ENCODE peak calls at places on chromosomes 13 and 19, in four cellular contexts. J is IMR-90, P is K562, M is GM12878. F is an unnamed sample.

GRCh38 chr13:44211286-44211685 is 162.3 kb upstream of the SERP2 start:
- DNase-seq in P (no peak), J (no peak), M (no peak), F (no peak)

GRCh38 chr13:37716395-37716794 is 117.8 kb upstream of the POSTN start:
- DNase-seq in J (peak; percentile 72), M (no peak), P (no peak), F (no peak)

GRCh38 chr13:44879452-44880058 is 109.7 kb downstream of the NUFIP1 start:
- DNase-seq in P (peak; percentile 16), J (peak; percentile 64), M (peak; percentile 8), F (peak; percentile 52)

GRCh38 chr19:23070353-23070781 is 46.5 kb upstream of the ZNF730 start:
- DNase-seq in J (peak; percentile 15), P (peak; percentile 35), M (no peak), F (no peak)

GRCh38 chr13:62300021-62300420 is 884.4 kb upstream of the PCDH20 start:
- DNase-seq in J (no peak), M (no peak), P (no peak), F (no peak)

GRCh38 chr19:35742121-35742724 is at the start of gene IGFLR1:
- DNase-seq in M (peak; percentile 64), P (no peak), J (no peak), F (no peak)

GRCh38 chr13:65560936-65561335 is 1669.2 kb downstream of the PCDH9 start:
- DNase-seq in P (no peak), J (no peak), M (no peak), F (no peak)

GRCh38 chr13:52137489-52137888 is 8.6 kb upstream of the NEK5 start:
- DNase-seq in J (no peak), P (no peak), M (no peak), F (no peak)

GRCh38 chr13:94249512-94249911 is 230.0 kb downstream of the DCT start:
- DNase-seq in M (no peak), P (no peak), J (peak; percentile 88), F (no peak)

GRCh38 chr19:9144920-9145319 is 4.7 kb downstream of the ZNF317 start:
- DNase-seq in M (no peak), J (no peak), P (no peak), F (peak; percentile 31)

GRCh38 chr19:57165846-57166245 is 1.4 kb downstream of the DUXA start:
- DNase-seq in J (no peak), P (no peak), M (no peak), F (no peak)

GRCh38 chr13:52845766-52846566 is 2.5 kb downstream of the PCDH8 start:
- DNase-seq in M (no peak), J (no peak), P (no peak), F (no peak)

GRCh38 chr19:17340871-17341357 is 3.6 kb downstream of the GTPBP3 start:
- DNase-seq in M (no peak), J (no peak), P (no peak), F (no peak)

GRCh38 chr13:74778946-74779345 is 644.7 kb upstream of the KLF12 start:
- DNase-seq in J (peak; percentile 35), P (no peak), M (no peak), F (no peak)

GRCh38 chr13:41025518-41025917 is 6.4 kb upstream of the ELF1 start:
- DNase-seq in P (no peak), J (no peak), M (no peak), F (no peak)

GRCh38 chr19:35222373-35223005 is 6.0 kb downstream of the FAM187B start:
- DNase-seq in J (no peak), M (no peak), P (no peak), F (no peak)

GRCh38 chr13:89783221-89783755 is 1564.2 kb upstream of the MIR17HG start:
- DNase-seq in M (no peak), P (no peak), J (no peak), F (no peak)

GRCh38 chr19:55253264-55253663 is 5.6 kb downstream of the PPP6R1 start:
- DNase-seq in M (no peak), P (no peak), J (no peak), F (no peak)

GRCh38 chr19:4139614-4140236 is 13.7 kb upstream of the CREB3L3 start:
- DNase-seq in M (peak; percentile 48), J (peak; percentile 31), P (peak; percentile 86), F (peak; percentile 72)

GRCh38 chr13:97030705-97031452 is 36.6 kb upstream of the OXGR1 start:
- DNase-seq in M (no peak), J (peak; percentile 61), P (peak; percentile 35), F (peak; percentile 31)

GRCh38 chr19:34120846-34121639 is 51.3 kb upstream of the LSM14A start:
- DNase-seq in M (no peak), P (peak; percentile 60), J (peak; percentile 52), F (peak; percentile 87)

GRCh38 chr13:28684257-28684656 is 25.3 kb downstream of the POMP start:
- DNase-seq in J (no peak), P (peak; percentile 45), M (no peak), F (no peak)

GRCh38 chr13:100887729-100888151 is 213.1 kb upstream of the TMTC4 start:
- DNase-seq in J (peak; percentile 82), P (no peak), M (no peak), F (peak; percentile 24)

GRCh38 chr19:6481541-6482342 is at the start of gene DENND1C:
- DNase-seq in M (peak; percentile 45), P (peak; percentile 71), J (no peak), F (no peak)

GRCh38 chr19:18517606-18518005 is 4.3 kb downstream of the ELL start:
- DNase-seq in P (no peak), J (no peak), M (no peak), F (no peak)

GRCh38 chr19:18515959-18516358 is 5.9 kb downstream of the ELL start:
- DNase-seq in J (no peak), P (no peak), M (no peak), F (no peak)

GRCh38 chr19:18510216-18510615 is 11.7 kb downstream of the ELL start:
- DNase-seq in J (no peak), P (no peak), M (no peak), F (no peak)

GRCh38 chr19:18514800-18515682 is 6.8 kb downstream of the ELL start:
- DNase-seq in M (no peak), J (peak; percentile 67), P (peak; percentile 45), F (no peak)

DNA sequence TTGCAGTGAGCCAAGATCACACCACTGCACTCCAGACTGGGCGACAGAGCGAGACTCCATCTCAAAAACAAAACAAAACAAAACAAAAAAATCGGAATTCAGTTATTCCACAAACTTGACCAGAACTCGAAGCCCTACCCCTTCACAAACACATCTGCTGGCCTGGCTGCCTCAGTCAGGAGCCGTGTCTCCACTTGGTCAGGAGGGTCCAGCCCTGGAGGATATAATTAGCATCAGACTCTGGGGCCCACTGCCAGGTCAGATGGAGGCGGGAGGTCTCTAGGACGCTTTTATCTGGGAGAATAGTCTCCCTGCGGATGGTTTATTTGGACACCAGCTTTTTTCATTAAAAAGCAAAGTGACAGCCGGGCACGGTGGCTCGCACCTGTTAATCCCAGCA is 8.0 kb downstream of the ELL start:
- DNase-seq in M (no peak), J (no peak), P (no peak), F (no peak)
- TF ChIP-seq ELK1 in M (no peak), J (no peak), P (no peak), F (no peak)

DNA sequence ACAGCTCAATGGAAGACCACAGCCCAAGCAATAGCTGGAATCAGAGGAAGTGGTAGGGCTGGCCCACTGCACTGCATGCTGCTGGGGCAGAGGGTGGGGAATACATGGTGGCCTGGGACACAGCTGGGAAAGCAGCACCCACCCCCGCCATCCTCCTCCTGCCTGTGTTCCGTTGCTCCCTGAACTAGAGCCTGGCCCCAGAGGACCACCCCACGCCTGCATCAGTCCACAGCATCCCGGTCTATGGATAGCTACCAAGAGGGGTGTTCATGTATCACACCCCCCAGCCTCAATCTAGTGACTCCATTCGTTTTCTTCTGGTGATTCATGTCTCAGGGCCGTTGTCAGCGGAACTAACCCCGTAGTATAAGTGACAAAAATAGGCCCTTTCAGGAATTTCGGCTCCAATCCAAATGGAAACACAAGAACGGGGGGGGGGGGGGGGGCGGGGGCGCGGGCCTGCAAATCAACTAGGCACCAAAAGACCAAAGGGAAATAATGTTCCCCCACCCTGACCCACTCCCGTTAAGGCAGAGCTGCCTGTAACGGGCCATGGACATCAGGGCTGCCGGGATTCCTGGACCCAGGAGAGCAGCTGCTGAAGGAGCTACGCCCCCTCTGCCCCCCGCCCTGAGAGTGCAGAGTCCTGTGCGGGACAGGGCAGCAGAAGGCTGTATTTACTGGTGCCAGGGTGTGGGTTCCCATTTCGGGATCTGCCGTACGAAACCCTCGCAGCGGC is 18.9 kb upstream of the EPHX3 start:
- DNase-seq in J (peak; percentile 85), M (no peak), P (no peak), F (no peak)
- TF ChIP-seq ELK1 in J (no peak), M (no peak), P (no peak), F (no peak)

DNA sequence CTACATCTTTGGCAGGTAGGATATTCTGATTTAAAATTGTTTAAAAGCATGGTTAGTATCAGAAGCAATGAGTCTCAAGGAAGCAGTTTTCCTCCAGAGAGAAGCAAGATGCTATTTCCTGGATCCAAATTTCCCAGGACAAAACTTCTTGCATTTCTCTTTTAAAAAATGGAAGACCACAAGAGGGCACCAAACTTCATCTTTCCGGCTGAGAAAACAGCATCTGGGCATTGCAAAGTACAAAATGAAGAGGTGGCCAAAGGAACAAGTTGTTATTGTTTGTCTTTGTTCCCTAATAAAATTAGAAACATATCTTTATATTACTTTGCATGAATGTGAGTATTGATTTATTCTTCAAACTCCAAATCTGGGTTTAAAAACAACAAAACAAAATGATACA is 60.0 kb upstream of the LRCH1 start:
- DNase-seq in M (no peak), J (peak; percentile 48), P (peak; percentile 41), F (peak; percentile 11)
- TF ChIP-seq ELK1 in M (no peak), J (no peak), P (no peak), F (no peak)

GRCh38 chr19:426725-427445 is 17.9 kb upstream of the C2CD4C start:
- DNase-seq in M (no peak), J (no peak), P (no peak), F (no peak)
- TF ChIP-seq ELK1 in M (no peak), J (no peak), P (no peak), F (no peak)

DNA sequence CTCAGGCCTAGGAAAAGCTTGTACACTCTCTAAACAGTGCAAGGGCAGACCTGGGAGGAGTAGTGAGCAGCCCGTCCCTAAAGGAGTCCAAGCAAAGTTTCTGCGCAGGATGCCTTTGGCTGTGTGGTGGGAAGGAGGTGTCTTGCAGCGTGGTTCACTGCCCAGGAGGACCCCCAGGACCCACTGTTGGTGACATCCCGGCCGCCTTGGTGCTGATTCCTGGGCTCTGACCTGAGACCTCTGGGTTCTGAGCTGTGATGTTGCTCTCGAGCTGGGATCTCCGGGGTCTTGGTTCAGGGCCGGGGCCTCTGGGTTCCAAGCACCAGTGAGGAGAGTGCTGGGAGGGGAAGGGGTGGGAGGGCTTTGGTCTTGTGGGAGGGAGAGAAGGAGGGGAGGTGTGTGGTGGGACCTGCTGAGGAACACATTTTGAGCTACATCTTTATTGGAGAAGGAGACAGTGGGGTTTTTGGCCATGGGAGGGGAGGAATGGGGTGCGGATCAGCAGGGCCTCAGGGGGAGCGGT is 4.1 kb downstream of the PGLYRP1 start:
- DNase-seq in M (no peak), J (no peak), P (no peak), F (no peak)
- TF ChIP-seq ELK1 in M (no peak), J (no peak), P (no peak), F (no peak)

GRCh38 chr19:2016041-2016807 is 710 bp upstream of the BTBD2 start:
- DNase-seq in P (peak; percentile 76), J (peak; percentile 81), M (peak; percentile 46), F (peak; percentile 88)
- TF ChIP-seq ELK1 in P (no peak), J (no peak), M (no peak), F (no peak)